ENCODE peak calls at places on chromosomes 13 and 19, in eight cellular contexts. One of them, this sample, is unnamed.

GRCh38 chr19:8310342-8311055 is 2.3 kb upstream of the CD320 start:
- DNase-seq in tibial artery: no peak
- DNase-seq in CD8-positive, alpha-beta T cell: no peak
- DNase-seq in suprapubic skin: peak; percentile 31
- DNase-seq in right cardiac atrium: no peak
- DNase-seq in body of pancreas: peak; percentile 6
- DNase-seq in endodermal cell: no peak
- DNase-seq in pancreas: no peak
- DNase-seq in this sample: no peak

GRCh38 chr13:76086729-76087128 is 450.6 kb downstream of the LMO7 start:
- DNase-seq in tibial artery: no peak
- DNase-seq in CD8-positive, alpha-beta T cell: no peak
- DNase-seq in suprapubic skin: no peak
- DNase-seq in right cardiac atrium: no peak
- DNase-seq in body of pancreas: no peak
- DNase-seq in endodermal cell: no peak
- DNase-seq in pancreas: no peak
- DNase-seq in this sample: no peak

GRCh38 chr13:94435604-94436226 is 43.8 kb downstream of the DCT start:
- DNase-seq in tibial artery: no peak
- DNase-seq in CD8-positive, alpha-beta T cell: no peak
- DNase-seq in suprapubic skin: no peak
- DNase-seq in right cardiac atrium: no peak
- DNase-seq in body of pancreas: no peak
- DNase-seq in endodermal cell: no peak
- DNase-seq in pancreas: no peak
- DNase-seq in this sample: no peak

GRCh38 chr13:27599845-27600553 is 20.3 kb downstream of the LNX2 start:
- DNase-seq in tibial artery: no peak
- DNase-seq in CD8-positive, alpha-beta T cell: no peak
- DNase-seq in suprapubic skin: no peak
- DNase-seq in right cardiac atrium: no peak
- DNase-seq in body of pancreas: peak; percentile 46
- DNase-seq in endodermal cell: no peak
- DNase-seq in pancreas: no peak
- DNase-seq in this sample: no peak

GRCh38 chr13:94329277-94329676 is 150.2 kb downstream of the DCT start:
- DNase-seq in tibial artery: no peak
- DNase-seq in CD8-positive, alpha-beta T cell: no peak
- DNase-seq in suprapubic skin: no peak
- DNase-seq in right cardiac atrium: peak; percentile 58
- DNase-seq in body of pancreas: no peak
- DNase-seq in endodermal cell: no peak
- DNase-seq in pancreas: no peak
- DNase-seq in this sample: no peak

GRCh38 chr13:69474286-69474685 is 633.3 kb upstream of the ATXN8OS start:
- DNase-seq in tibial artery: no peak
- DNase-seq in CD8-positive, alpha-beta T cell: no peak
- DNase-seq in suprapubic skin: no peak
- DNase-seq in right cardiac atrium: no peak
- DNase-seq in body of pancreas: no peak
- DNase-seq in endodermal cell: no peak
- DNase-seq in pancreas: no peak
- DNase-seq in this sample: no peak

GRCh38 chr19:45607071-45608029 is 5.3 kb upstream of the GPR4 start:
- DNase-seq in tibial artery: peak; percentile 64
- DNase-seq in CD8-positive, alpha-beta T cell: peak; percentile 43
- DNase-seq in suprapubic skin: peak; percentile 79
- DNase-seq in right cardiac atrium: peak; percentile 92
- DNase-seq in body of pancreas: peak; percentile 82
- DNase-seq in endodermal cell: peak; percentile 97
- DNase-seq in pancreas: peak; percentile 73
- DNase-seq in this sample: peak; percentile 40

GRCh38 chr13:34863360-34864135 is 78.5 kb upstream of the NBEA start:
- DNase-seq in tibial artery: no peak
- DNase-seq in CD8-positive, alpha-beta T cell: no peak
- DNase-seq in suprapubic skin: no peak
- DNase-seq in right cardiac atrium: no peak
- DNase-seq in body of pancreas: no peak
- DNase-seq in endodermal cell: no peak
- DNase-seq in pancreas: no peak
- DNase-seq in this sample: no peak

GRCh38 chr19:39390460-39390758 is 497 bp downstream of the PAF1 start:
- DNase-seq in tibial artery: peak; percentile 63
- DNase-seq in CD8-positive, alpha-beta T cell: peak; percentile 84
- DNase-seq in suprapubic skin: peak; percentile 90
- DNase-seq in right cardiac atrium: no peak
- DNase-seq in body of pancreas: peak; percentile 75
- DNase-seq in endodermal cell: no peak
- DNase-seq in pancreas: no peak
- DNase-seq in this sample: no peak

GRCh38 chr19:9801976-9802375 is 16.9 kb downstream of the FBXL12 start:
- DNase-seq in tibial artery: no peak
- DNase-seq in CD8-positive, alpha-beta T cell: no peak
- DNase-seq in suprapubic skin: no peak
- DNase-seq in right cardiac atrium: no peak
- DNase-seq in body of pancreas: no peak
- DNase-seq in endodermal cell: peak; percentile 69
- DNase-seq in pancreas: no peak
- DNase-seq in this sample: no peak

GRCh38 chr19:27392027-27392632 is 1820.8 kb downstream of the UQCRFS1 start:
- DNase-seq in tibial artery: no peak
- DNase-seq in CD8-positive, alpha-beta T cell: no peak
- DNase-seq in suprapubic skin: peak; percentile 30
- DNase-seq in right cardiac atrium: no peak
- DNase-seq in body of pancreas: no peak
- DNase-seq in endodermal cell: peak; percentile 20
- DNase-seq in pancreas: no peak
- DNase-seq in this sample: no peak

GRCh38 chr13:51495300-51495699 is 42.5 kb upstream of the INTS6 start:
- DNase-seq in tibial artery: no peak
- DNase-seq in CD8-positive, alpha-beta T cell: no peak
- DNase-seq in suprapubic skin: no peak
- DNase-seq in right cardiac atrium: no peak
- DNase-seq in body of pancreas: no peak
- DNase-seq in endodermal cell: no peak
- DNase-seq in pancreas: no peak
- DNase-seq in this sample: no peak

GRCh38 chr13:100532090-100532766 is 56.4 kb downstream of the GGACT start:
- DNase-seq in tibial artery: no peak
- DNase-seq in CD8-positive, alpha-beta T cell: no peak
- DNase-seq in suprapubic skin: no peak
- DNase-seq in right cardiac atrium: no peak
- DNase-seq in body of pancreas: peak; percentile 73
- DNase-seq in endodermal cell: peak; percentile 52
- DNase-seq in pancreas: peak; percentile 83
- DNase-seq in this sample: no peak

GRCh38 chr13:51243832-51244231 is 21.6 kb downstream of the FAM124A start:
- DNase-seq in tibial artery: no peak
- DNase-seq in CD8-positive, alpha-beta T cell: no peak
- DNase-seq in suprapubic skin: no peak
- DNase-seq in right cardiac atrium: no peak
- DNase-seq in body of pancreas: no peak
- DNase-seq in endodermal cell: peak; percentile 90
- DNase-seq in pancreas: no peak
- DNase-seq in this sample: no peak

GRCh38 chr13:97142452-97142851 is 79.7 kb upstream of the MBNL2 start:
- DNase-seq in tibial artery: no peak
- DNase-seq in CD8-positive, alpha-beta T cell: no peak
- DNase-seq in suprapubic skin: no peak
- DNase-seq in right cardiac atrium: peak; percentile 75
- DNase-seq in body of pancreas: peak; percentile 46
- DNase-seq in endodermal cell: peak; percentile 67
- DNase-seq in pancreas: peak; percentile 24
- DNase-seq in this sample: no peak

GRCh38 chr19:6802336-6803035 is 30.0 kb downstream of the VAV1 start:
- DNase-seq in tibial artery: peak; percentile 52
- DNase-seq in CD8-positive, alpha-beta T cell: peak; percentile 79
- DNase-seq in suprapubic skin: no peak
- DNase-seq in right cardiac atrium: peak; percentile 60
- DNase-seq in body of pancreas: peak; percentile 16
- DNase-seq in endodermal cell: peak; percentile 56
- DNase-seq in pancreas: no peak
- DNase-seq in this sample: peak; percentile 26

GRCh38 chr19:1690570-1691307 is 38.3 kb upstream of the TCF3 start:
- DNase-seq in tibial artery: no peak
- DNase-seq in CD8-positive, alpha-beta T cell: peak; percentile 55
- DNase-seq in suprapubic skin: no peak
- DNase-seq in right cardiac atrium: peak; percentile 79
- DNase-seq in body of pancreas: peak; percentile 35
- DNase-seq in endodermal cell: peak; percentile 94
- DNase-seq in pancreas: no peak
- DNase-seq in this sample: no peak

DNA sequence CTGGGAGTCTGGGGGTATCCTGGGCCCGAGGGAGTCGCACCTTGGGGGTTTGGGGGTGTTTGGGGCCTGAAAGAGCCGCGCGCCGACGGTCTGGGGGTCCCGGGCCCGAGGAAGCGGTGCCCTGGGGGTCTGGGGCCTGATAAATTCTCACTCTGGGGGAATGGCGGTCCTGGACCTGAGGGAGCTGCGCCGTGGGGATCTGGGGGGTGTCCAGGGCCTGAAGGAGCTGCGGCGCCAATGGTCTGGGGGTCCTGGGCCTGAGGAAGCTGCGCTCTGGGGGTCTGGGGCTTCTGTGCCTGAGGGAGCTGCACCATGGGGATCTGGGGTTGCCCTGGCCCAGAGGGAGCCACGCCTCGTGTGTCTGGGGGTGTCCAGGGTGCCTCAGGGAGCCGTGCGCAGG is 914 bp downstream of the HDGFL2 start:
- DNase-seq in tibial artery: no peak
- DNase-seq in CD8-positive, alpha-beta T cell: no peak
- DNase-seq in suprapubic skin: peak; percentile 70
- DNase-seq in right cardiac atrium: peak; percentile 49
- DNase-seq in body of pancreas: no peak
- DNase-seq in endodermal cell: no peak
- DNase-seq in pancreas: no peak
- DNase-seq in this sample: no peak
- H3K27ac ChIP-seq in tibial artery: peak overlapping the region; percentile 63
- H3K27ac ChIP-seq in CD8-positive, alpha-beta T cell: no peak overlapping the region
- H3K27ac ChIP-seq in suprapubic skin: no peak overlapping the region
- H3K27ac ChIP-seq in right cardiac atrium: no peak overlapping the region
- H3K27ac ChIP-seq in body of pancreas: no peak overlapping the region
- H3K27ac ChIP-seq in endodermal cell: no peak overlapping the region
- H3K27ac ChIP-seq in pancreas: no peak overlapping the region
- H3K27ac ChIP-seq in this sample: peak overlapping the region; percentile 53

DNA sequence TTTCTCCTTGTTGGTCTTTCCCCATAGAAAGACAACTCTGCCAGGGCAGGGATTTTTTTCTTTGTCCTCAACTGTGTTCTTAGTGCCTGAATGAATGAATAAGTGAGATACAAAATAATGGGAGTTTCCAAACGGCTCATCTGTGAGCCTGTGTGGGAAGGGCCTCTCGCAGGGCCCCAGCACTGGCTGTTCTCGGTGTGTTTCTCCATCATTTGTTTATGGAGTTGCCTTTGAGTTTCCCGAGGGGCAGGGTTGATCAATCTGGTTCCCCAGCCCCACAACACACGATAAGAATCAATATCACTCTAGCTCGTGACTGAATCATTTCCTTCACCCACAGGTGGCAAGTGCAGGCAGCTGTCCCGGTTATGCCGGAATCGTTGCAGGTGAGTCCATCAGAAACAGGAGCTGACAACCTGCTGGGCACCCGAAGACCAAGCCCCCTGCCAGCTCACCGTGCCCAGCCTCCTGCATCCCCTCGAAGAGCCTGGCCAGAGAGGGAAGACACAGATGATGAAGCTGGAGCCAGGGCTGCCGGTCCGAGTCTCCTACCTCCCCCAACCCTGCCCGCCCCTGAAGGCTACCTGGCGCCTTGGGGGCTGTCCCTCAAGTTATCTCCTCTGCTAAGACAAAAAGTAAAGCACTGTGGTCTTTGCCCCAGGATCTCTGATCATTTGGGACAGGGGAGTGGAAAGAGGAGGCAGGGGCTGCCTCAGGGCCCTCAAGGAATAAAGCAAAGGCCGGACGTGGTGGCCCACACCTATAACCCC is 14.9 kb downstream of the FXYD5 start:
- DNase-seq in tibial artery: no peak
- DNase-seq in CD8-positive, alpha-beta T cell: no peak
- DNase-seq in suprapubic skin: no peak
- DNase-seq in right cardiac atrium: no peak
- DNase-seq in body of pancreas: no peak
- DNase-seq in endodermal cell: peak; percentile 7
- DNase-seq in pancreas: no peak
- DNase-seq in this sample: no peak
- H3K27ac ChIP-seq in tibial artery: no peak overlapping the region
- H3K27ac ChIP-seq in CD8-positive, alpha-beta T cell: no peak overlapping the region
- H3K27ac ChIP-seq in suprapubic skin: peak overlapping the region; percentile 4
- H3K27ac ChIP-seq in right cardiac atrium: no peak overlapping the region
- H3K27ac ChIP-seq in body of pancreas: no peak overlapping the region
- H3K27ac ChIP-seq in endodermal cell: no peak overlapping the region
- H3K27ac ChIP-seq in pancreas: no peak overlapping the region
- H3K27ac ChIP-seq in this sample: no peak overlapping the region

GRCh38 chr19:33377586-33378475 is 4.3 kb downstream of the CEBPG start:
- DNase-seq in tibial artery: no peak
- DNase-seq in CD8-positive, alpha-beta T cell: no peak
- DNase-seq in suprapubic skin: peak; percentile 59
- DNase-seq in right cardiac atrium: no peak
- DNase-seq in body of pancreas: no peak
- DNase-seq in endodermal cell: peak; percentile 35
- DNase-seq in pancreas: no peak
- DNase-seq in this sample: no peak
- H3K27ac ChIP-seq in tibial artery: no peak overlapping the region
- H3K27ac ChIP-seq in CD8-positive, alpha-beta T cell: no peak overlapping the region
- H3K27ac ChIP-seq in suprapubic skin: peak overlapping the region; percentile 79
- H3K27ac ChIP-seq in right cardiac atrium: no peak overlapping the region
- H3K27ac ChIP-seq in body of pancreas: no peak overlapping the region
- H3K27ac ChIP-seq in endodermal cell: no peak overlapping the region
- H3K27ac ChIP-seq in pancreas: no peak overlapping the region
- H3K27ac ChIP-seq in this sample: no peak overlapping the region

GRCh38 chr19:5289060-5289990 is 51.3 kb downstream of the PTPRS start:
- DNase-seq in tibial artery: no peak
- DNase-seq in CD8-positive, alpha-beta T cell: no peak
- DNase-seq in suprapubic skin: no peak
- DNase-seq in right cardiac atrium: no peak
- DNase-seq in body of pancreas: no peak
- DNase-seq in endodermal cell: peak; percentile 57
- DNase-seq in pancreas: no peak
- DNase-seq in this sample: no peak
- H3K27ac ChIP-seq in tibial artery: peak overlapping the region; percentile 82
- H3K27ac ChIP-seq in CD8-positive, alpha-beta T cell: no peak overlapping the region
- H3K27ac ChIP-seq in suprapubic skin: peak overlapping the region; percentile 39
- H3K27ac ChIP-seq in right cardiac atrium: no peak overlapping the region
- H3K27ac ChIP-seq in body of pancreas: peak overlapping the region; percentile 87
- H3K27ac ChIP-seq in endodermal cell: no peak overlapping the region
- H3K27ac ChIP-seq in pancreas: peak overlapping the region; percentile 53
- H3K27ac ChIP-seq in this sample: peak overlapping the region; percentile 93

This sample was measured in substantia nigra.